ENCODE peak calls at places on chromosomes 16 and 17, in six cellular contexts. H is H1, U is HCT116, R is SK-N-SH, I is K562, E is GM12878. Z is an unnamed sample.

GRCh38 chr16:53504161-53504663 is 1.2 kb upstream of the AKTIP start:
- DNase-seq in U (no peak), E (no peak), R (peak), H (no peak), I (no peak), Z (no peak)

GRCh38 chr16:86931410-86931941 is 353.1 kb downstream of the FOXL1 start:
- DNase-seq in U (no peak), I (peak), R (no peak), E (no peak), H (no peak), Z (no peak)

GRCh38 chr16:9966569-9967157 is 215.6 kb downstream of the GRIN2A start:
- DNase-seq in E (peak), I (no peak), R (no peak), H (no peak), U (no peak), Z (peak)

GRCh38 chr16:30747331-30747730 is 894 bp upstream of the PHKG2 start:
- DNase-seq in R (no peak), E (no peak), I (no peak), H (no peak), U (no peak), Z (no peak)

GRCh38 chr16:14358697-14359305 is 271.3 kb downstream of the PARN start:
- DNase-seq in H (no peak), E (no peak), U (no peak), I (no peak), R (no peak), Z (no peak)

GRCh38 chr17:19744492-19744891 is 3.6 kb downstream of the ALDH3A1 start:
- DNase-seq in H (peak), I (no peak), U (no peak), E (no peak), R (no peak), Z (no peak)

GRCh38 chr16:2497116-2497630 is 16.6 kb upstream of the ATP6V0C start:
- DNase-seq in U (no peak), E (no peak), R (peak), I (peak), H (no peak), Z (no peak)

GRCh38 chr16:19522369-19523159 is 666 bp upstream of the GDE1 start:
- DNase-seq in U (no peak), I (no peak), R (no peak), H (no peak), E (no peak), Z (no peak)

GRCh38 chr17:61414141-61414935 is 14.7 kb downstream of the TBX2 start:
- DNase-seq in E (no peak), I (peak), H (peak), U (no peak), R (peak), Z (no peak)

GRCh38 chr17:44892250-44892649 is 7.0 kb downstream of the EFTUD2 start:
- DNase-seq in H (no peak), E (no peak), U (no peak), I (no peak), R (no peak), Z (no peak)

GRCh38 chr17:4839965-4840892 is 7.1 kb downstream of the MINK1 start:
- DNase-seq in U (no peak), I (no peak), E (no peak), R (no peak), H (no peak), Z (no peak)

GRCh38 chr17:50123649-50124349 is 6.2 kb downstream of the SAMD14 start:
- DNase-seq in I (no peak), H (no peak), R (peak), U (no peak), E (no peak), Z (no peak)

GRCh38 chr17:74369665-74370490 is 2.6 kb downstream of the GPR142 start:
- DNase-seq in U (no peak), E (no peak), I (no peak), R (no peak), H (no peak), Z (no peak)

GRCh38 chr17:61496174-61496956 is 44.1 kb downstream of the TBX4 start:
- DNase-seq in H (no peak), E (no peak), U (no peak), R (no peak), I (no peak), Z (no peak)

GRCh38 chr16:74111583-74111982 is 185.0 kb upstream of the PSMD7 start:
- DNase-seq in U (no peak), R (no peak), H (no peak), I (no peak), E (no peak), Z (no peak)

GRCh38 chr16:31333686-31334649 is 21.0 kb upstream of the ITGAX start:
- DNase-seq in R (peak), E (no peak), U (peak), I (peak), H (no peak), Z (peak)

GRCh38 chr17:81097943-81098308 is 63.0 kb downstream of the BAIAP2 start:
- DNase-seq in H (no peak), I (peak), R (no peak), U (peak), E (no peak), Z (peak)

GRCh38 chr17:81095608-81095888 is 60.6 kb downstream of the BAIAP2 start:
- DNase-seq in H (no peak), R (no peak), I (no peak), E (no peak), U (no peak), Z (no peak)

GRCh38 chr17:81094744-81095607 is 60.0 kb downstream of the BAIAP2 start:
- DNase-seq in I (peak), R (peak), U (peak), H (peak), E (peak), Z (peak)

GRCh38 chr17:81096741-81097133 is 61.8 kb downstream of the BAIAP2 start:
- DNase-seq in R (no peak), H (no peak), E (no peak), I (no peak), U (no peak), Z (no peak)

DNA sequence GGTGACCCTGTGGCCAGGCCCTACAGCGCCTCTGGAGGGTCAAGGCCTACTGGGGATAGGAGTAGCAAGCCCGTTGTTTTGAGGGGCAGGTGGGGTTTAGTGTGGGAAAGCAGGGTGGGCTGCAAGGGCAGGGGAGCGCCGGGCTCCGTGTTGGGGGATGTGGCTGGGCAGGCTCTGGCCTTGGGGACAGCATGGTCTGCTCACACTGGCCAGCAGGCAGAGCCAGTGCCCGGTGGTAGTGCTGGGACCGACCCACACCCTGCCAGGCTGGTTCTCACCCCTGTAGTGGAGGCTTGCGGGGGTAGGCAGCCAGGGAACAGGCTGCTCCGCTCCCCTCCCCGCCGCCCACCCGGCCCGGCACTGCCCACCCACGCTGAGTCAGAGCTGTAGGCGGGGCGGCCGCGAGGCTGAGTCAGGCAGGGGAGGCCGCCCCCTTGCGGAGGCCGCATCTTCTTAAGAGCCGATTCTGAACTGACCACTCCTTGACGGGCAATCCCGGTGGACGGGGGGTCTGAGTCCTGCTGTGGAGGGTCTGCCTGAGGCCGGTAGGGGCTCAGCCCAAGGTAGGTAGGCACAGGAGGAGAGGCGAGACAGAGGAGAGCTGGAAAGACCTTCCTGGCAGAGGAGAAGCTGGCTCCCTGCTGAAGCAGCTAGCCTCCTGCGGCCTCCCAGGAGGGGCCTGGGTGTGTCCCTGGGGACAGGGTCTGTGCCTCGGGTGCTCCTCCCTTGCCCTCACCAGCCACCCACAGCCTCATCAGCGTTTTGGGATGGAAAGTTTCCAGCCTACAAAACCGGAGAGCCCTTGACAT is 62.4 kb downstream of the BAIAP2 start:
- DNase-seq in R (peak), H (peak), E (no peak), I (peak), U (peak), Z (peak)
- H2AFZ ChIP-seq in R (peak), H (no peak), E (no peak), I (peak), U (no peak), Z (no peak)

DNA sequence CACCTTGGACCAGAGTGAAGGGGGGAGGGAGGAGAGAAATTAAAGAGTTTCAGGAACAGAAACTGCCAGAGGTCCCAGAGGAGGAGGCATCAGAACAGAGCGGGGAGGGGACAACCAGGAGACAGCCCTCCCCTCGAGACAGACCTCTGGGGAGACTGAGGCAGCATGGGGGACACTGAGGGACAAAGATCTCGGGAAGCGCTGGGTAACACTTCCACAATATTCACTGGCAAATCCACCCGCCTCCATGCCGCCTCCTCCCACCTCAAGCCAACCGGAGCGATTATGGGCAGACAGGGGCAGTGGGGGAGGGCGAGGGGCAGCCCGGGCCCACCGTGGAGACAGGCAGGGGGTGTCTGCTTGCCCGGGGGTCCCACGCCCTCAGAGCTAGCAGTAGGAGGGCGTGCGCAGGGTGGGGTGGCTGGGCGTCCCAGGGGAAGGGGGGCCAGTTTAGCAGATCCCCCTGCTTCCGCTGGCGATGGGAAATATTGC is 1.2 kb downstream of the PCGF2 start:
- DNase-seq in E (no peak), I (no peak), U (no peak), R (no peak), H (no peak), Z (no peak)
- TF ChIP-seq JUND in E (no peak), I (no peak), U (no peak), R (no peak), H (no peak), Z (no peak)

GRCh38 chr17:77045441-77046041 is 95.2 kb upstream of the SEC14L1 start:
- DNase-seq in U (no peak), I (no peak), H (no peak), E (no peak), R (no peak), Z (no peak)

GRCh38 chr17:77054926-77055325 is 85.8 kb upstream of the SEC14L1 start:
- DNase-seq in E (no peak), H (no peak), U (no peak), R (peak), I (no peak), Z (no peak)

GRCh38 chr17:77049440-77049839 is 91.3 kb upstream of the SEC14L1 start:
- DNase-seq in H (no peak), I (no peak), E (no peak), R (no peak), U (peak), Z (no peak)
- H2AFZ ChIP-seq in H (no peak), I (no peak), E (no peak), R (no peak), U (peak), Z (no peak)

DNA sequence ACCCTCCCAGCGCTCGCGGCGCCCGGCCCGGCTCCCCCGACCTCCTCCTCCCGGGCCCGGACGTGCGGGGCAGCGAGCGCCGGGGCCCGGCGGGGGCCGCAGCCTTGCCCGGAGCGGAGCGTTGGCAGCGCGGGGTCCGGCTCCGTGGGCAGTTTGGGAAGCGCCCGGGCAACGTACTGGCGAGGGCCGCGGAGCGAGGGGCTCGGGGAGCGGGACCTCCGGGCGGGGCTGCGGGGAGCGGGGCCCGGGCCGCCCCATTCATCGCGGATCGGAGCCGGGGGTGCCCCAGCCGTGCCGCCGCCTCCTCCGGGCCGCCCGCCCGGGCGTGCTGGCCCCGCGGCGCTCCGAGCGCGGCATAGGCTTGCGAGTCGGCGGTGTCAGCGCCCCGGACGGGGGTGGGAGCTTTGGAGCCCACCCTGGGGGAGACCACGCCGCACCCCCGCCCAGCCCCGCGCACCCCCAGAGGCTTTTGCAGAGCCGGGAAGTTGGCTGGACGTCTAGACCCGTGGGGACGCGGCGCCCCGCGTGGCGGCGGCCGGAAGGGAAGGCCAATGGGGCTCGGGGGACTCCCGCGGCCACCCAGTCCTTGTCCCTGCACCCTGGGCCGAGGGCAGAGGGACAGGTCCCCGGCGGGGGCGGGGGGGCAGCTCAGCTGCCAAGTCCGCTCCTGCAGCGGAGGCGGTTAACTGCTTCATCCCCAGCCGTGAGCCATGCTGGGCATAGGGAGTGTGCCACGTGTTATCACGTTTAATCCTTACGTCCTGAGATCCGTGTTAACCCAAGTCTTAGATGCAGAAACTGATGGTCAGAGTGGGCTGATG is 852 bp downstream of the ZNF469 start:
- DNase-seq in I (no peak), E (no peak), U (peak), H (no peak), R (peak), Z (no peak)
- TF ChIP-seq JUND in I (no peak), E (no peak), U (no peak), H (no peak), R (no peak), Z (no peak)

DNA sequence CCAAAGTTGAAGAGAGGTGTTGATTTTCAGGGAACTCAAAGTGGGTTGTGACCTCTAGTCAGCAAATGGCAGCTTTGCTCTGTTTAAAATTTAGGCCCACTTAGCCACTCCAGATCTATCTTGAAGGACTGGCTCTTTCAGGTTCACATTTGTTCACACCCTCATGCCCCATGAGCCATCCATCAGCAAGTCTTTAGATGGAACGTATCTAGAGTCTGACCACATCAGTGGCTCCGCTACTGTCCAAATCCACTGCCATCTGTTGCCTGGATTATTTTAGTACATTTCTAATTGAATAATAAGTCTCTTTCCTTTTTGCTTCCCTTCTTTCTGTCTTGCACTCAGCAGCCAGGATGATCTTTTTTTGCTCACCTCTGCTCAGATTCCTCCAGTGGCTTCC is 10.5 kb downstream of the ITGB3 start:
- DNase-seq in E (no peak), R (no peak), H (no peak), I (no peak), U (no peak), Z (no peak)
- H2AFZ ChIP-seq in E (no peak), R (no peak), H (no peak), I (peak), U (no peak), Z (no peak)

DNA sequence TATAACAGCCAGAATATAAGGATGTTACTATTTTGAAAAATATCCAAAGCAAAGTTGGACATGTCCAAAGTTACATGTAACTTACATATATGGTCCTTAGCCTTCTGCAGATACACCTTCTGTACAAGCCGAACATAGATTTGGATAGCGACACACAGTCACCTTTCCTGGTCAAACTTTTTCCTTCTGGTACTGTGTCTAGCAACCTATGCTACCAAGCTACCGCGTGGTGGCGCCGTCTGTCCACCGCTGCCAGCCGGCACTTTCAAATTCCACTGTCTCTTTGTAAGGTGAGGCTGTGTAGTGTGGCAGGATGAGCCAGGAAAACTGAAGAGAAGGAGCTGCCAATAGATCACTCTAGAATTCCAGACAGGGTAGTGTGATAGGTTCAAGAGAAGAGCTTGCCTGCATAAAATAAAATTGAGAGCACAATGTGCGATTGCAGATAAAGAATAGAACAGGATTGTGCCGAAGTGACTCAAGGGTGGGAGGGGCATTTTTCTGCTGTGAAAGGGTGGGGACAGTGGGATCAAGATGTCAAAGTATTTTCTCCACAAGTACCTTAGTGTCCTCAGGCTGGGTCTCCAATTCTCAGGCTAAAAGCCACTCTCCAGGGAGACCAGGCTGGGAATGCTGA is 366.9 kb downstream of the SLC39A11 start:
- DNase-seq in I (peak), H (peak), R (peak), E (no peak), U (peak), Z (peak)
- TF ChIP-seq JUND in I (no peak), H (no peak), R (no peak), E (no peak), U (no peak), Z (no peak)

GRCh38 chr17:48326311-48326710 is 103.7 kb downstream of the SKAP1 start:
- DNase-seq in E (no peak), U (no peak), R (no peak), H (no peak), I (no peak), Z (no peak)

GRCh38 chr17:48328457-48328856 is 101.6 kb downstream of the SKAP1 start:
- DNase-seq in R (no peak), I (no peak), U (no peak), E (no peak), H (no peak), Z (no peak)

GRCh38 chr17:48330877-48331276 is 99.1 kb downstream of the SKAP1 start:
- DNase-seq in H (no peak), E (no peak), R (no peak), I (no peak), U (no peak), Z (no peak)

GRCh38 chr17:48333034-48333491 is 97.0 kb downstream of the SKAP1 start:
- DNase-seq in I (no peak), E (no peak), R (no peak), H (no peak), U (no peak), Z (no peak)

GRCh38 chr17:48330386-48330785 is 99.6 kb downstream of the SKAP1 start:
- DNase-seq in R (no peak), E (no peak), U (no peak), H (no peak), I (no peak), Z (no peak)
- H2AFZ ChIP-seq in R (no peak), E (no peak), U (no peak), H (no peak), I (no peak), Z (no peak)

DNA sequence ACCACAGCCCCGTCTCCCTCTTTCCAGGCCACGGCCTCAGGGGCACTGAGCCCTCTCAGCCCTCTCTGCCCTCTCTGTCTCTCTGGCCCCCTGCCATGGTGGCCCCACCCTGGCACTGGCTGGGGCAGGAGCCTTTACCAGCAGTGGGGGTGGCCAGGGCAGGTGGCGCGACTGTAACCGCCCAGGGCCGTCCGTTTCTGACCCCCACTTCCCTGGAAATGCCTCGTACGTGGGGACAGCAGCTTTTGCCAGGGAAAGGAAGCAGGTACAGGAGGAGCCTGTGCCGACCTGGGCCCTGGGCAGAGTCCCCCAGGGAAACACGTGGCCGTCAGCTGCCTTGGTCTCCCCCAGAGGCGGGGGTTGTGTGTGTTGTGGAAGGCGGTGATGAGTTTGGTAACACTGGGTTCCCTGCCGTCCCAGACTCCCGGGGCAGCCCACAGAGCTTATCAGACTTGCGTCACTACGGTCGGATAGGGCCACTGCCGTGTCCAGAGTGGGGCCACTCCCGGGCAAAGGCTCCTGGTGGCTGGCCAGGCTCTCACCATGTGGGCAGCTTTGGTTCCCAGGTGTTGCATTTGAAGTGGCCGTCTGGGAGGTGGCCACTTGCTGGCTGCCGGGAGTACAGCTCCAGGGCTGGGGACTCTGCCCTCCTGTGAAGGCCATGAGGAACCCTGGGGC is 249.3 kb upstream of the CIBAR2 start:
- DNase-seq in U (no peak), R (peak), I (no peak), E (no peak), H (no peak), Z (no peak)
- TF ChIP-seq JUND in U (no peak), R (no peak), I (no peak), E (no peak), H (no peak), Z (no peak)